ENCODE peak calls at places on chromosomes 2 and 18, in seven cellular contexts. W is lower lobe of right lung, J is EH, H is HEK293T, N is hippocampal formation, V is GM12865, R is A549. Z is an unnamed sample.
A peak's percentile ranks its signal among the peaks of the same experiment; 100 is the strongest.

GRCh38 chr2:216059233-216059834 is 22.3 kb downstream of the PECR start:
- DNase-seq in W (no peak), J (no peak), H (no peak), N (no peak), V (peak; percentile 29), R (peak; percentile 18), Z (no peak)

GRCh38 chr2:70523996-70524965 is 29.3 kb downstream of the TGFA start:
- DNase-seq in W (peak; percentile 77), J (peak; percentile 89), H (no peak), N (no peak), V (no peak), R (peak; percentile 76), Z (peak; percentile 93)

GRCh38 chr18:29191263-29191662 is 1014.3 kb upstream of the CDH2 start:
- DNase-seq in W (no peak), J (peak; percentile 52), H (peak; percentile 28), N (no peak), V (no peak), R (peak; percentile 1), Z (peak; percentile 41)

GRCh38 chr2:65252640-65253039 is 25.0 kb downstream of the ACTR2 start:
- DNase-seq in W (no peak), J (no peak), H (no peak), N (no peak), V (no peak), R (no peak), Z (no peak)

GRCh38 chr18:75858754-75859153 is 431.3 kb upstream of the SMIM21 start:
- DNase-seq in W (no peak), J (no peak), H (no peak), N (no peak), V (no peak), R (no peak), Z (no peak)

GRCh38 chr18:75218064-75218463 is 7.5 kb downstream of the TSHZ1 start:
- DNase-seq in W (no peak), J (no peak), H (no peak), N (no peak), V (no peak), R (no peak), Z (no peak)

GRCh38 chr2:240499309-240500301 is 58.2 kb downstream of the ANKMY1 start:
- DNase-seq in W (peak; percentile 29), J (no peak), H (no peak), N (no peak), V (no peak), R (no peak), Z (no peak)

GRCh38 chr2:71483246-71483645 is 29.9 kb downstream of the DYSF start:
- DNase-seq in W (no peak), J (no peak), H (no peak), N (no peak), V (no peak), R (no peak), Z (no peak)

GRCh38 chr2:11753452-11753885 is 7.0 kb downstream of the LPIN1 start:
- DNase-seq in W (peak; percentile 69), J (peak; percentile 7), H (no peak), N (no peak), V (peak; percentile 93), R (no peak), Z (no peak)

GRCh38 chr2:220533485-220533884 is 906.1 kb downstream of the SLC4A3 start:
- DNase-seq in W (no peak), J (peak; percentile 94), H (peak; percentile 67), N (no peak), V (peak; percentile 18), R (peak; percentile 68), Z (peak; percentile 31)

GRCh38 chr2:96685592-96686459 is 43.3 kb downstream of the FER1L5 start:
- DNase-seq in W (no peak), J (peak; percentile 58), H (peak; percentile 55), N (no peak), V (no peak), R (no peak), Z (no peak)

GRCh38 chr2:3464401-3465005 is 54.8 kb downstream of the ADI1 start:
- DNase-seq in W (peak; percentile 32), J (no peak), H (no peak), N (no peak), V (no peak), R (no peak), Z (no peak)

GRCh38 chr2:46519265-46519664 is 39.9 kb downstream of the TMEM247 start:
- DNase-seq in W (no peak), J (no peak), H (no peak), N (no peak), V (no peak), R (no peak), Z (no peak)

GRCh38 chr18:49752095-49752457 is 61.3 kb downstream of the ACAA2 start:
- DNase-seq in W (no peak), J (no peak), H (no peak), N (no peak), V (no peak), R (no peak), Z (no peak)

GRCh38 chr18:54604211-54604610 is 13.2 kb downstream of the DYNAP start:
- DNase-seq in W (no peak), J (no peak), H (no peak), N (no peak), V (no peak), R (no peak), Z (no peak)

GRCh38 chr2:74093840-74094239 is 53.9 kb downstream of the BOLA3 start:
- DNase-seq in W (no peak), J (no peak), H (no peak), N (peak; percentile 12), V (no peak), R (no peak), Z (no peak)

GRCh38 chr2:5125017-5125730 is 567.0 kb upstream of the SOX11 start:
- DNase-seq in W (no peak), J (no peak), H (no peak), N (no peak), V (no peak), R (no peak), Z (no peak)

GRCh38 chr2:233252227-233252626 is 754 bp downstream of the ATG16L1 start:
- DNase-seq in W (no peak), J (peak; percentile 14), H (no peak), N (no peak), V (no peak), R (no peak), Z (no peak)

GRCh38 chr18:36809590-36810381 is 19.0 kb downstream of the TPGS2 start:
- DNase-seq in W (no peak), J (peak; percentile 81), H (peak; percentile 92), N (peak; percentile 84), V (peak; percentile 78), R (peak; percentile 59), Z (peak; percentile 80)

GRCh38 chr2:190088917-190089316 is 26.4 kb upstream of the MSTN start:
- DNase-seq in W (no peak), J (peak; percentile 70), H (peak; percentile 51), N (peak; percentile 90), V (peak; percentile 81), R (peak; percentile 71), Z (peak; percentile 63)

GRCh38 chr2:95372845-95373244 is 29.7 kb upstream of the FAHD2A start:
- DNase-seq in W (peak; percentile 12), J (no peak), H (no peak), N (no peak), V (no peak), R (no peak), Z (no peak)

GRCh38 chr2:218255441-218255840 is 5.4 kb upstream of the GPBAR1 start:
- DNase-seq in W (no peak), J (peak; percentile 52), H (no peak), N (no peak), V (no peak), R (no peak), Z (peak; percentile 62)

GRCh38 chr2:26752636-26753035 is 11.4 kb upstream of the SLC35F6 start:
- DNase-seq in W (no peak), J (peak; percentile 58), H (no peak), N (no peak), V (no peak), R (no peak), Z (peak; percentile 30)

GRCh38 chr18:394997-395383 is 105.5 kb downstream of the COLEC12 start:
- DNase-seq in W (no peak), J (peak; percentile 94), H (no peak), N (no peak), V (no peak), R (no peak), Z (peak; percentile 100)

GRCh38 chr2:220198911-220199310 is 571.5 kb downstream of the SLC4A3 start:
- DNase-seq in W (no peak), J (peak; percentile 85), H (no peak), N (no peak), V (no peak), R (peak; percentile 56), Z (peak; percentile 90)

GRCh38 chr2:8633735-8634313 is 48.0 kb upstream of the ID2 start:
- DNase-seq in W (peak; percentile 31), J (peak; percentile 93), H (no peak), N (no peak), V (no peak), R (peak; percentile 97), Z (peak; percentile 85)

GRCh38 chr2:61177727-61178549 is 15.9 kb downstream of the C2orf74 start:
- DNase-seq in W (peak; percentile 57), J (peak; percentile 40), H (no peak), N (no peak), V (peak; percentile 57), R (peak; percentile 27), Z (peak; percentile 25)

GRCh38 chr2:140604096-140604495 is 1526.7 kb downstream of the LRP1B start:
- DNase-seq in W (no peak), J (no peak), H (no peak), N (no peak), V (no peak), R (no peak), Z (no peak)

GRCh38 chr18:24868331-24868730 is 407.9 kb downstream of the HRH4 start:
- DNase-seq in W (no peak), J (no peak), H (no peak), N (no peak), V (no peak), R (no peak), Z (peak; percentile 20)

GRCh38 chr2:232960862-232961261 is 52.2 kb downstream of the NGEF start:
- DNase-seq in W (no peak), J (no peak), H (no peak), N (no peak), V (no peak), R (no peak), Z (no peak)

GRCh38 chr2:25052948-25053477 is 11.1 kb downstream of the EFR3B start:
- DNase-seq in W (no peak), J (peak; percentile 19), H (no peak), N (no peak), V (no peak), R (no peak), Z (no peak)

GRCh38 chr18:42706618-42707017 is 408.9 kb downstream of the RIT2 start:
- DNase-seq in W (peak; percentile 20), J (no peak), H (no peak), N (no peak), V (peak; percentile 0), R (peak; percentile 1), Z (no peak)

GRCh38 chr2:164655750-164656149 is 34.5 kb upstream of the GRB14 start:
- DNase-seq in W (no peak), J (peak; percentile 21), H (no peak), N (no peak), V (no peak), R (peak; percentile 39), Z (no peak)

GRCh38 chr2:182818541-182819308 is 47.7 kb downstream of the FRZB start:
- DNase-seq in W (no peak), J (no peak), H (peak; percentile 23), N (no peak), V (no peak), R (no peak), Z (no peak)

GRCh38 chr2:239544846-239545465 is 144.1 kb upstream of the HDAC4 start:
- DNase-seq in W (no peak), J (no peak), H (no peak), N (no peak), V (peak; percentile 9), R (no peak), Z (no peak)